ENCODE peak calls at places on chromosomes 6 and 20, in four cellular contexts. H is Panc1, E is kidney, J is EL. U is an unnamed sample.

GRCh38 chr20:35001596-35002362 is 46.1 kb downstream of the MYH7B start:
- DNase-seq in H (no peak), E (peak), J (no peak), U (peak)

GRCh38 chr6:152173321-152173720 is 365.8 kb downstream of the ESR1 start:
- DNase-seq in H (no peak), E (no peak), J (no peak), U (no peak)

GRCh38 chr20:23666189-23666588 is 22.6 kb downstream of the CST4 start:
- DNase-seq in H (no peak), E (no peak), J (peak), U (no peak)

GRCh38 chr20:1833728-1834726 is 61.2 kb upstream of the SIRPA start:
- DNase-seq in H (no peak), E (no peak), J (no peak), U (no peak)

GRCh38 chr6:135826225-135826804 is 25.2 kb upstream of the PDE7B start:
- DNase-seq in H (no peak), E (no peak), J (no peak), U (no peak)

GRCh38 chr20:52481443-52481842 is 289.9 kb upstream of the ZFP64 start:
- DNase-seq in H (no peak), E (no peak), J (no peak), U (no peak)

GRCh38 chr6:131628726-131629125 is 684 bp upstream of the MED23 start:
- DNase-seq in H (no peak), E (no peak), J (no peak), U (no peak)

GRCh38 chr20:19522080-19522801 is 235.8 kb upstream of the RIN2 start:
- DNase-seq in H (no peak), E (no peak), J (no peak), U (no peak)

GRCh38 chr20:64261138-64261537 is 5.6 kb downstream of the PCMTD2 start:
- DNase-seq in H (no peak), E (peak), J (peak), U (no peak)

GRCh38 chr6:9502991-9503761 is 911.7 kb downstream of the TFAP2A start:
- DNase-seq in H (peak), E (no peak), J (peak), U (no peak)

GRCh38 chr6:26379236-26380139 is 3.4 kb upstream of the BTN2A2 start:
- DNase-seq in H (no peak), E (no peak), J (no peak), U (no peak)

GRCh38 chr6:166957087-166957804 is 896 bp upstream of the RNASET2 start:
- DNase-seq in H (no peak), E (peak), J (peak), U (peak)

GRCh38 chr6:24126586-24127192 is 674 bp downstream of the NRSN1 start:
- DNase-seq in H (no peak), E (no peak), J (peak), U (peak)

GRCh38 chr20:37636212-37636975 is 57.4 kb upstream of the CTNNBL1 start:
- DNase-seq in H (no peak), E (no peak), J (no peak), U (no peak)

GRCh38 chr6:43396408-43397149 is 27.1 kb upstream of the ZNF318 start:
- DNase-seq in H (no peak), E (no peak), J (no peak), U (no peak)

U was measured in NAMALWA.